ENCODE peak calls at places on chromosomes 4 and X, in seven cellular contexts. One of them, this sample, is unnamed.

GRCh38 chr4:9921326-9921725 is 100.0 kb downstream of the SLC2A9 start:
- DNase-seq in mesendoderm: peak
- DNase-seq in T-helper 2 cell: no peak
- DNase-seq in NCI-H446 treated with DMSO at 0.1 percent for 48 hours: no peak
- DNase-seq in PC-3: no peak
- DNase-seq in mucosa of gallbladder: no peak
- DNase-seq in Right ventricle myocardium inferior: no peak
- DNase-seq in this sample: no peak

GRCh38 chr4:173802714-173803022 is 272.6 kb upstream of the HAND2 start:
- DNase-seq in mesendoderm: no peak
- DNase-seq in mucosa of gallbladder: no peak
- DNase-seq in T-helper 2 cell: no peak
- DNase-seq in NCI-H446 treated with DMSO at 0.1 percent for 48 hours: no peak
- DNase-seq in Right ventricle myocardium inferior: no peak
- DNase-seq in PC-3: no peak
- DNase-seq in this sample: no peak

GRCh38 chrX:154096140-154097002 is 1.1 kb downstream of the MECP2 start:
- DNase-seq in PC-3: peak
- DNase-seq in NCI-H446 treated with DMSO at 0.1 percent for 48 hours: no peak
- DNase-seq in mesendoderm: no peak
- DNase-seq in T-helper 2 cell: no peak
- DNase-seq in mucosa of gallbladder: no peak
- DNase-seq in Right ventricle myocardium inferior: no peak
- DNase-seq in this sample: peak

GRCh38 chr4:184979461-184980124 is 38.7 kb upstream of the HELT start:
- DNase-seq in mucosa of gallbladder: no peak
- DNase-seq in T-helper 2 cell: no peak
- DNase-seq in Right ventricle myocardium inferior: no peak
- DNase-seq in NCI-H446 treated with DMSO at 0.1 percent for 48 hours: no peak
- DNase-seq in mesendoderm: no peak
- DNase-seq in PC-3: no peak
- DNase-seq in this sample: no peak

GRCh38 chr4:139524062-139524631 is 31.9 kb downstream of the SETD7 start:
- DNase-seq in T-helper 2 cell: no peak
- DNase-seq in NCI-H446 treated with DMSO at 0.1 percent for 48 hours: no peak
- DNase-seq in PC-3: peak
- DNase-seq in mucosa of gallbladder: no peak
- DNase-seq in Right ventricle myocardium inferior: peak
- DNase-seq in mesendoderm: no peak
- DNase-seq in this sample: no peak

GRCh38 chrX:100248894-100249493 is 161.1 kb downstream of the PCDH19 start:
- DNase-seq in PC-3: no peak
- DNase-seq in NCI-H446 treated with DMSO at 0.1 percent for 48 hours: no peak
- DNase-seq in mucosa of gallbladder: no peak
- DNase-seq in T-helper 2 cell: no peak
- DNase-seq in Right ventricle myocardium inferior: no peak
- DNase-seq in mesendoderm: no peak
- DNase-seq in this sample: no peak

GRCh38 chr4:183244506-183244905 is 75.6 kb downstream of the CLDN22 start:
- DNase-seq in mucosa of gallbladder: no peak
- DNase-seq in mesendoderm: no peak
- DNase-seq in Right ventricle myocardium inferior: no peak
- DNase-seq in PC-3: no peak
- DNase-seq in T-helper 2 cell: no peak
- DNase-seq in NCI-H446 treated with DMSO at 0.1 percent for 48 hours: no peak
- DNase-seq in this sample: peak

GRCh38 chrX:40140706-40141499 is 43.1 kb upstream of the BCOR start:
- DNase-seq in mucosa of gallbladder: peak
- DNase-seq in PC-3: no peak
- DNase-seq in Right ventricle myocardium inferior: no peak
- DNase-seq in T-helper 2 cell: no peak
- DNase-seq in NCI-H446 treated with DMSO at 0.1 percent for 48 hours: no peak
- DNase-seq in mesendoderm: peak
- DNase-seq in this sample: no peak

GRCh38 chr4:138308421-138308820 is 66.3 kb upstream of the SLC7A11 start:
- DNase-seq in PC-3: peak
- DNase-seq in mucosa of gallbladder: no peak
- DNase-seq in NCI-H446 treated with DMSO at 0.1 percent for 48 hours: no peak
- DNase-seq in mesendoderm: no peak
- DNase-seq in T-helper 2 cell: no peak
- DNase-seq in Right ventricle myocardium inferior: no peak
- DNase-seq in this sample: no peak

GRCh38 chr4:17204908-17205307 is 306.5 kb upstream of the LDB2 start:
- DNase-seq in PC-3: no peak
- DNase-seq in T-helper 2 cell: no peak
- DNase-seq in mesendoderm: no peak
- DNase-seq in mucosa of gallbladder: no peak
- DNase-seq in Right ventricle myocardium inferior: no peak
- DNase-seq in NCI-H446 treated with DMSO at 0.1 percent for 48 hours: no peak
- DNase-seq in this sample: no peak

GRCh38 chrX:129780441-129781105 is 824 bp downstream of the SASH3 start:
- DNase-seq in mucosa of gallbladder: no peak
- DNase-seq in Right ventricle myocardium inferior: no peak
- DNase-seq in mesendoderm: no peak
- DNase-seq in T-helper 2 cell: no peak
- DNase-seq in PC-3: no peak
- DNase-seq in NCI-H446 treated with DMSO at 0.1 percent for 48 hours: peak
- DNase-seq in this sample: no peak

GRCh38 chr4:139242511-139243051 is 37.4 kb downstream of the MGARP start:
- DNase-seq in Right ventricle myocardium inferior: no peak
- DNase-seq in mesendoderm: no peak
- DNase-seq in mucosa of gallbladder: no peak
- DNase-seq in PC-3: peak
- DNase-seq in T-helper 2 cell: no peak
- DNase-seq in NCI-H446 treated with DMSO at 0.1 percent for 48 hours: no peak
- DNase-seq in this sample: no peak

GRCh38 chrX:27555514-27555913 is 34.6 kb upstream of the DCAF8L2 start:
- DNase-seq in mesendoderm: peak
- DNase-seq in Right ventricle myocardium inferior: no peak
- DNase-seq in NCI-H446 treated with DMSO at 0.1 percent for 48 hours: no peak
- DNase-seq in T-helper 2 cell: no peak
- DNase-seq in PC-3: peak
- DNase-seq in mucosa of gallbladder: no peak
- DNase-seq in this sample: peak

GRCh38 chr4:54658321-54659093 is 750 bp downstream of the KIT start:
- DNase-seq in PC-3: peak
- DNase-seq in NCI-H446 treated with DMSO at 0.1 percent for 48 hours: no peak
- DNase-seq in mesendoderm: peak
- DNase-seq in mucosa of gallbladder: peak
- DNase-seq in Right ventricle myocardium inferior: peak
- DNase-seq in T-helper 2 cell: no peak
- DNase-seq in this sample: no peak

GRCh38 chr4:129358571-129358970 is 262.6 kb downstream of the C4orf33 start:
- DNase-seq in T-helper 2 cell: no peak
- DNase-seq in NCI-H446 treated with DMSO at 0.1 percent for 48 hours: no peak
- DNase-seq in mucosa of gallbladder: no peak
- DNase-seq in PC-3: peak
- DNase-seq in Right ventricle myocardium inferior: no peak
- DNase-seq in mesendoderm: peak
- DNase-seq in this sample: peak

GRCh38 chr4:40367451-40367850 is 32.3 kb downstream of the CHRNA9 start:
- DNase-seq in mesendoderm: no peak
- DNase-seq in Right ventricle myocardium inferior: no peak
- DNase-seq in NCI-H446 treated with DMSO at 0.1 percent for 48 hours: no peak
- DNase-seq in PC-3: no peak
- DNase-seq in T-helper 2 cell: no peak
- DNase-seq in mucosa of gallbladder: no peak
- DNase-seq in this sample: no peak

GRCh38 chr4:147733614-147734344 is 1.9 kb downstream of the ARHGAP10 start:
- DNase-seq in mesendoderm: peak
- DNase-seq in NCI-H446 treated with DMSO at 0.1 percent for 48 hours: no peak
- DNase-seq in PC-3: peak
- DNase-seq in T-helper 2 cell: no peak
- DNase-seq in Right ventricle myocardium inferior: no peak
- DNase-seq in mucosa of gallbladder: no peak
- DNase-seq in this sample: no peak

GRCh38 chr4:89469930-89470375 is 162.4 kb upstream of the GPRIN3 start:
- DNase-seq in Right ventricle myocardium inferior: no peak
- DNase-seq in T-helper 2 cell: no peak
- DNase-seq in NCI-H446 treated with DMSO at 0.1 percent for 48 hours: no peak
- DNase-seq in mesendoderm: no peak
- DNase-seq in mucosa of gallbladder: no peak
- DNase-seq in PC-3: peak
- DNase-seq in this sample: peak

GRCh38 chrX:47190445-47191269 is 3.0 kb upstream of the UBA1 start:
- DNase-seq in T-helper 2 cell: peak
- DNase-seq in mucosa of gallbladder: peak
- DNase-seq in mesendoderm: peak
- DNase-seq in PC-3: peak
- DNase-seq in NCI-H446 treated with DMSO at 0.1 percent for 48 hours: peak
- DNase-seq in Right ventricle myocardium inferior: peak
- DNase-seq in this sample: peak

GRCh38 chrX:114774691-114775090 is 190.8 kb downstream of the HTR2C start:
- DNase-seq in NCI-H446 treated with DMSO at 0.1 percent for 48 hours: no peak
- DNase-seq in T-helper 2 cell: no peak
- DNase-seq in PC-3: peak
- DNase-seq in mucosa of gallbladder: no peak
- DNase-seq in Right ventricle myocardium inferior: no peak
- DNase-seq in mesendoderm: peak
- DNase-seq in this sample: peak

GRCh38 chr4:40486534-40486933 is 143.1 kb downstream of the RBM47 start:
- DNase-seq in mesendoderm: no peak
- DNase-seq in PC-3: peak
- DNase-seq in T-helper 2 cell: no peak
- DNase-seq in mucosa of gallbladder: no peak
- DNase-seq in NCI-H446 treated with DMSO at 0.1 percent for 48 hours: no peak
- DNase-seq in Right ventricle myocardium inferior: no peak
- DNase-seq in this sample: no peak

GRCh38 chr4:14853186-14853946 is 148.9 kb upstream of the CPEB2 start:
- DNase-seq in Right ventricle myocardium inferior: no peak
- DNase-seq in NCI-H446 treated with DMSO at 0.1 percent for 48 hours: no peak
- DNase-seq in mucosa of gallbladder: no peak
- DNase-seq in T-helper 2 cell: no peak
- DNase-seq in PC-3: peak
- DNase-seq in mesendoderm: peak
- DNase-seq in this sample: no peak

GRCh38 chr4:153489856-153490558 is 23.8 kb downstream of the TMEM131L start:
- DNase-seq in mesendoderm: no peak
- DNase-seq in NCI-H446 treated with DMSO at 0.1 percent for 48 hours: no peak
- DNase-seq in T-helper 2 cell: no peak
- DNase-seq in PC-3: peak
- DNase-seq in Right ventricle myocardium inferior: no peak
- DNase-seq in mucosa of gallbladder: no peak
- DNase-seq in this sample: no peak

GRCh38 chrX:54415534-54416350 is 24.5 kb upstream of the TSR2 start:
- DNase-seq in NCI-H446 treated with DMSO at 0.1 percent for 48 hours: no peak
- DNase-seq in PC-3: no peak
- DNase-seq in mesendoderm: peak
- DNase-seq in T-helper 2 cell: no peak
- DNase-seq in mucosa of gallbladder: no peak
- DNase-seq in Right ventricle myocardium inferior: no peak
- DNase-seq in this sample: no peak

GRCh38 chr4:156336516-156336915 is 382.9 kb upstream of the CTSO start:
- DNase-seq in mesendoderm: no peak
- DNase-seq in T-helper 2 cell: no peak
- DNase-seq in PC-3: no peak
- DNase-seq in NCI-H446 treated with DMSO at 0.1 percent for 48 hours: no peak
- DNase-seq in mucosa of gallbladder: no peak
- DNase-seq in Right ventricle myocardium inferior: no peak
- DNase-seq in this sample: no peak

GRCh38 chr4:172311682-172312081 is 498.5 kb downstream of the GALNTL6 start:
- DNase-seq in PC-3: no peak
- DNase-seq in mesendoderm: no peak
- DNase-seq in Right ventricle myocardium inferior: no peak
- DNase-seq in mucosa of gallbladder: no peak
- DNase-seq in T-helper 2 cell: no peak
- DNase-seq in NCI-H446 treated with DMSO at 0.1 percent for 48 hours: no peak
- DNase-seq in this sample: no peak

GRCh38 chr4:138749303-138749702 is 266.3 kb upstream of the NOCT start:
- DNase-seq in mucosa of gallbladder: no peak
- DNase-seq in Right ventricle myocardium inferior: no peak
- DNase-seq in NCI-H446 treated with DMSO at 0.1 percent for 48 hours: no peak
- DNase-seq in mesendoderm: peak
- DNase-seq in PC-3: no peak
- DNase-seq in T-helper 2 cell: no peak
- DNase-seq in this sample: no peak

GRCh38 chr4:112302320-112303274 is 5.4 kb downstream of the ALPK1 start:
- DNase-seq in mucosa of gallbladder: no peak
- DNase-seq in T-helper 2 cell: no peak
- DNase-seq in mesendoderm: no peak
- DNase-seq in PC-3: no peak
- DNase-seq in Right ventricle myocardium inferior: no peak
- DNase-seq in NCI-H446 treated with DMSO at 0.1 percent for 48 hours: no peak
- DNase-seq in this sample: no peak

GRCh38 chr4:117137143-117137542 is 51.8 kb upstream of the TRAM1L1 start:
- DNase-seq in T-helper 2 cell: no peak
- DNase-seq in mesendoderm: no peak
- DNase-seq in mucosa of gallbladder: no peak
- DNase-seq in PC-3: peak
- DNase-seq in Right ventricle myocardium inferior: no peak
- DNase-seq in NCI-H446 treated with DMSO at 0.1 percent for 48 hours: no peak
- DNase-seq in this sample: no peak

GRCh38 chr4:164501074-164501473 is 252.9 kb upstream of the SMIM31 start:
- DNase-seq in Right ventricle myocardium inferior: no peak
- DNase-seq in mucosa of gallbladder: no peak
- DNase-seq in mesendoderm: peak
- DNase-seq in NCI-H446 treated with DMSO at 0.1 percent for 48 hours: no peak
- DNase-seq in T-helper 2 cell: no peak
- DNase-seq in PC-3: peak
- DNase-seq in this sample: no peak

GRCh38 chrX:147570483-147570882 is 341.2 kb upstream of the FMR1 start:
- DNase-seq in PC-3: no peak
- DNase-seq in mesendoderm: peak
- DNase-seq in mucosa of gallbladder: no peak
- DNase-seq in T-helper 2 cell: no peak
- DNase-seq in NCI-H446 treated with DMSO at 0.1 percent for 48 hours: no peak
- DNase-seq in Right ventricle myocardium inferior: no peak
- DNase-seq in this sample: no peak

GRCh38 chr4:54495091-54495490 is 162.7 kb upstream of the KIT start:
- DNase-seq in NCI-H446 treated with DMSO at 0.1 percent for 48 hours: no peak
- DNase-seq in T-helper 2 cell: no peak
- DNase-seq in mucosa of gallbladder: no peak
- DNase-seq in Right ventricle myocardium inferior: no peak
- DNase-seq in PC-3: peak
- DNase-seq in mesendoderm: peak
- DNase-seq in this sample: no peak

GRCh38 chr4:184389978-184390518 is 84.3 kb downstream of the IRF2 start:
- DNase-seq in Right ventricle myocardium inferior: no peak
- DNase-seq in mesendoderm: peak
- DNase-seq in T-helper 2 cell: no peak
- DNase-seq in PC-3: no peak
- DNase-seq in NCI-H446 treated with DMSO at 0.1 percent for 48 hours: no peak
- DNase-seq in mucosa of gallbladder: no peak
- DNase-seq in this sample: no peak

GRCh38 chrX:45715787-45716186 is 515.1 kb upstream of the DIPK2B start:
- DNase-seq in NCI-H446 treated with DMSO at 0.1 percent for 48 hours: no peak
- DNase-seq in T-helper 2 cell: no peak
- DNase-seq in mesendoderm: peak
- DNase-seq in Right ventricle myocardium inferior: no peak
- DNase-seq in PC-3: peak
- DNase-seq in mucosa of gallbladder: no peak
- DNase-seq in this sample: no peak

GRCh38 chr4:89134775-89135319 is 23.5 kb downstream of the TIGD2 start:
- DNase-seq in Right ventricle myocardium inferior: no peak
- DNase-seq in T-helper 2 cell: no peak
- DNase-seq in PC-3: no peak
- DNase-seq in mesendoderm: peak
- DNase-seq in NCI-H446 treated with DMSO at 0.1 percent for 48 hours: peak
- DNase-seq in mucosa of gallbladder: no peak
- DNase-seq in this sample: no peak

GRCh38 chr4:22030321-22030720 is 81.7 kb upstream of the KCNIP4 start:
- DNase-seq in NCI-H446 treated with DMSO at 0.1 percent for 48 hours: no peak
- DNase-seq in mesendoderm: no peak
- DNase-seq in mucosa of gallbladder: no peak
- DNase-seq in Right ventricle myocardium inferior: no peak
- DNase-seq in PC-3: no peak
- DNase-seq in T-helper 2 cell: no peak
- DNase-seq in this sample: no peak

GRCh38 chr4:153822316-153822715 is 33.4 kb upstream of the SFRP2 start:
- DNase-seq in NCI-H446 treated with DMSO at 0.1 percent for 48 hours: no peak
- DNase-seq in PC-3: peak
- DNase-seq in mucosa of gallbladder: no peak
- DNase-seq in T-helper 2 cell: no peak
- DNase-seq in Right ventricle myocardium inferior: no peak
- DNase-seq in mesendoderm: no peak
- DNase-seq in this sample: no peak

GRCh38 chr4:55124337-55125076 is 888 bp downstream of the KDR start:
- DNase-seq in NCI-H446 treated with DMSO at 0.1 percent for 48 hours: no peak
- DNase-seq in mucosa of gallbladder: no peak
- DNase-seq in T-helper 2 cell: no peak
- DNase-seq in Right ventricle myocardium inferior: no peak
- DNase-seq in PC-3: no peak
- DNase-seq in mesendoderm: peak
- DNase-seq in this sample: no peak

This sample was measured in HT-29.